ENCODE peak calls at places on chromosomes 6 and 20, in five cellular contexts. F is tibial artery, H is heart left ventricle, Z is cardiac muscle cell, R is upper lobe of right lung. U is an unnamed sample.
A peak's percentile ranks its signal among the peaks of the same experiment; 100 is the strongest.

GRCh38 chr6:130890531-130890950 is 63.3 kb downstream of the SMLR1 start:
- DNase-seq in H (no peak), R (no peak), F (no peak), Z (peak; percentile 7), U (no peak)

GRCh38 chr6:89146748-89147715 is 1.2 kb downstream of the PM20D2 start:
- DNase-seq in Z (peak; percentile 46), F (no peak), R (no peak), H (no peak), U (no peak)

GRCh38 chr20:17969884-17970409 is 1.1 kb downstream of the MGME1 start:
- DNase-seq in Z (peak; percentile 53), H (peak; percentile 39), R (no peak), F (no peak), U (no peak)

GRCh38 chr6:82589509-82590206 is 226.0 kb downstream of the TPBG start:
- DNase-seq in Z (peak; percentile 62), H (no peak), R (no peak), F (no peak), U (no peak)

GRCh38 chr20:4071177-4071723 is 55.9 kb upstream of the RNF24 start:
- DNase-seq in F (no peak), H (no peak), Z (no peak), R (no peak), U (no peak)

GRCh38 chr6:100479180-100480035 is 14.7 kb upstream of the SIM1 start:
- DNase-seq in F (no peak), R (no peak), H (no peak), Z (peak; percentile 66), U (no peak)

GRCh38 chr6:125944434-125944816 is 12.1 kb upstream of the HINT3 start:
- DNase-seq in Z (peak; percentile 91), F (peak; percentile 79), R (peak; percentile 78), H (peak; percentile 58), U (peak; percentile 51)

GRCh38 chr6:88870728-88871330 is 92.6 kb downstream of the RNGTT start:
- DNase-seq in R (no peak), Z (peak; percentile 79), F (no peak), H (peak; percentile 26), U (no peak)

GRCh38 chr20:326645-327031 is 1.3 kb downstream of the SOX12 start:
- DNase-seq in Z (peak; percentile 37), H (peak; percentile 51), R (peak; percentile 80), F (no peak), U (no peak)

GRCh38 chr6:134357110-134357509 is 39.2 kb upstream of the SGK1 start:
- DNase-seq in Z (no peak), H (no peak), F (no peak), R (no peak), U (no peak)
- H3K27ac ChIP-seq in Z (no peak overlapping the region), H (no peak overlapping the region), F (no peak overlapping the region), R (no peak overlapping the region), U (no peak overlapping the region)

DNA sequence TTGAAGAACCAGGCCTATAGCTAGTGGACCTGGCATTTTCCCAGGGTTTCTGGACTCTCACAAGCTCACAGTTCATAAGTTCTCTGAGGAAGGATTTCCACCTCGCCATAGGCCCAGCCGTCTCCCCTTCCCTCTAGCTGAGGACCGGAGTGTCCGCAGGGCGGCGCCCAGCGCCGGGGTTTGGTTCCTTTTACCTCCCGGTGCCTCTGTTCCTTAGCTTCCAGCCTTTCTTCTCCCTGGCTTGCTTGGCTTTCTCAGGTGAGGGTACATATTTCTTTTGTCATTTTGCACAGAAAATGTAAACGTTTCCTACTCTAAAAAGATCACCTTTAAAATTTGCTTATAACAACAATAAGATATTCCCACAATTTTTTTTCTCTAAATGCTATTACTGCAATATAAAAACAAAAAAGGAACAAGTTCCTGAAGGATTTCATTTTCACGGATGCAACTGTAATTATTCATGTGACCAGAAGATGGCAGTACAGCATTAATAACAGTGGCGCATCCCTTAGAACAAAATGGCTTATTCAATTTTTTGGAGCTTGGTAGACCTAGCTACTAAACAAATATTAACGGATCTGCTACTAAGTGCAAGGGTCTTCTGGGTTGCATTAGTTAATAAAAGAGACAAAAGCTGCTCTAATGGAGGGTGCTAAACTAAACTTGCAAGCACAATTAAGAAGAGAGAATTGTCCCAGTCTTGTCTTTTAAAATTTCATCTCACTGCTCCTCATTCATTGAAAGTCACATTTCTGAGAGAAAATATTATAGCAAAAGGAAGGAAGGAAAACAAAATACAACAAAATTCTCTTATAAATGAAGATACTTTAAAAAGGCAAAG is 172.9 kb downstream of the ADGRG6 start:
- DNase-seq in F (no peak), R (peak; percentile 64), H (no peak), Z (peak; percentile 78), U (no peak)
- H3K27ac ChIP-seq in F (no peak overlapping the region), R (no peak overlapping the region), H (no peak overlapping the region), Z (peak overlapping the region; percentile 61), U (no peak overlapping the region)

DNA sequence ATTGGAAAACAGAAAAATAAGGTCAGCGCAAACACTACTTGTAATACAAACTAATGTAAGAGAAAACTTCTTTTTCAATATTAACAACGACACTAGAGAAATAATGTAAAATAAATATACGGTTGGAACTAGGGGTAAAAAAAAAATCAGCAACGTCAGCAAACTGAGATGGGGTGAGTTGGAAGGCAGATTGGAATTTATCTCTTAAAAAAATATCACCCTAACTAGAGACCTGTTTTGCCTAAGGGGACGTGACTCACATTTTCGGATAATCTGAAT is 722 bp upstream of the UTRN start:
- DNase-seq in Z (no peak), F (no peak), R (no peak), H (no peak), U (no peak)
- H3K27ac ChIP-seq in Z (peak overlapping the region; percentile 87), F (peak overlapping the region; percentile 96), R (peak overlapping the region; percentile 86), H (peak overlapping the region; percentile 97), U (peak overlapping the region; percentile 93)

GRCh38 chr6:44451803-44452690 is 64.5 kb downstream of the CDC5L start:
- DNase-seq in F (no peak), H (no peak), R (no peak), Z (peak; percentile 53), U (no peak)
- H3K27ac ChIP-seq in F (peak overlapping the region; percentile 25), H (no peak overlapping the region), R (no peak overlapping the region), Z (no peak overlapping the region), U (peak overlapping the region; percentile 6)

DNA sequence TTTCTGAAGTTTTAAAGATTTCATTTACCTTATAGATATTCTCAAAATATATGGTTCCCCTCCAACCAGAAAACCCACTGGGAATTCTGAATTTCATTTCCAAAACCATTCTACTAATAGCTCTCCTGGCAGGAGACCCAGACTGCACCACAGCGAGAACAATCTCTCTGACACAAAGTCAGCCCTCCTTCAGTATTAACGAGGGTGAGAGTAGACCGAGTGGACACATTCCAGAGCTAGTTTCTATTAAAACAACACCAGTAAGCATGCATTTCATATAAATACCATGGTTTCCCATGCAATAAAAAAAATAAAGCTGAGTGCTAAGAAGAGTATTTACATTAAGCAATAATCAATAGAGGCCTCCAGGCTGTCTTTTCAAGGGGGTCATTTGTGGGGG is 899.6 kb upstream of the SLC35B3 start:
- DNase-seq in Z (no peak), R (no peak), F (no peak), H (no peak), U (no peak)
- H3K27ac ChIP-seq in Z (no peak overlapping the region), R (no peak overlapping the region), F (no peak overlapping the region), H (no peak overlapping the region), U (no peak overlapping the region)

DNA sequence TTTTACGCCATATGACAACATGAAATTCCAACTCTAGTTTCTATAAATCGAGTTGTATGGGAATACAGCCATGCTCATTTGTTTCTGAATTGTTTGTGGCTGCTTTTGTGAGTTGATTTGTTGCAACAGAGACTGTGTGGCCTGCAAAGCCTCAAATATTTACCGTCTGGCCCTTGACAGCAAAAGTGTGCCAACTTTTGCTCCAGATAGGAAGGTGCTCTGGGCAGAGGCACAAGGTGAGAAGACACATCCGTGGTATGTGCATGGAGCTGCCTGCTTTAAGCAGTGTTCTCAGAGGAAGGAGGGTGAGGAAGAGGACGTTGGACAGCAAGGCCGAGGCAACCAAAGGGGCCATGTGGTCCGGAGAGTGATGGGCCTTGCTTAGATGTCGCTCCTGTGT is 57.4 kb downstream of the IYD start:
- DNase-seq in Z (no peak), F (no peak), H (no peak), R (no peak), U (no peak)
- H3K27ac ChIP-seq in Z (no peak overlapping the region), F (no peak overlapping the region), H (no peak overlapping the region), R (no peak overlapping the region), U (no peak overlapping the region)

DNA sequence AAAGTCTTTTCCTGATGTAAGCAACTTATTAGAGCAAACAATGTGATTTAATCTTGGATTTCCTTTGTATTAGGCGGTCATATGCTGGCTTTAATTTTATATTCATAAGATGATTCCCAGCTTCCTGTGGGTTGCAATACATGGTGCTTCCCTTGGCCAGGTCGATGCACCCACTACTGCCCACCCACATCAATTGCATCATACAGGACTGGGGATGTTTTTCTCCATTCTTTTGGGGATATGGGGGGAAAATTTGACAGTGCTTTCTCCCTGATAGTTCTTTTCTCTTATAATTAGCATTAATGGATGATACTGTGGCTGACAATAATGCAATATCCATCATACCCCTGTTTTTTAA is 187.6 kb downstream of the JARID2 start:
- DNase-seq in H (no peak), R (no peak), Z (no peak), F (no peak), U (no peak)
- H3K27ac ChIP-seq in H (no peak overlapping the region), R (no peak overlapping the region), Z (no peak overlapping the region), F (no peak overlapping the region), U (no peak overlapping the region)